ENCODE peak calls at places on chromosomes 11 and 22, in nine cellular contexts. G is right atrium auricular region, W is fibroblast of mammary gland, D is spleen, A is IMR-90, K is choroid plexus epithelial cell, E is nephron progenitor cell, Y is adrenal gland, F is astrocyte. I is an unnamed sample.

GRCh38 chr11:14645247-14645912 is 1.8 kb downstream of the PDE3B start:
- DNase-seq in E (no peak), K (peak; percentile 26), D (no peak), F (peak; percentile 22), G (no peak), W (peak; percentile 40), A (peak; percentile 31), Y (no peak), I (no peak)

GRCh38 chr11:47991266-47991830 is 11.0 kb downstream of the PTPRJ start:
- DNase-seq in W (no peak), D (no peak), A (no peak), K (no peak), F (peak; percentile 56), G (no peak), E (no peak), Y (no peak), I (no peak)

GRCh38 chr11:131897976-131898375 is 527.6 kb downstream of the NTM start:
- DNase-seq in W (peak; percentile 19), K (peak; percentile 66), G (no peak), E (no peak), A (peak; percentile 87), F (peak; percentile 95), Y (no peak), D (no peak), I (peak; percentile 56)

GRCh38 chr11:10581481-10582019 is 13.1 kb upstream of the LYVE1 start:
- DNase-seq in F (no peak), Y (peak; percentile 88), K (peak; percentile 47), G (no peak), E (no peak), D (peak; percentile 88), A (peak; percentile 63), W (peak; percentile 44), I (no peak)

GRCh38 chr22:41524809-41525449 is 19.3 kb downstream of the POLR3H start:
- DNase-seq in D (peak; percentile 88), K (peak; percentile 57), Y (no peak), A (no peak), G (no peak), W (peak; percentile 59), E (no peak), F (no peak), I (peak; percentile 42)

GRCh38 chr11:81874627-81875026 is 859.0 kb downstream of the FAM181B start:
- DNase-seq in E (no peak), W (no peak), Y (no peak), D (no peak), F (no peak), G (no peak), A (no peak), K (peak; percentile 1), I (no peak)

GRCh38 chr11:128802358-128802981 is 64.6 kb downstream of the KCNJ1 start:
- DNase-seq in Y (no peak), A (no peak), G (no peak), E (peak; percentile 27), W (no peak), K (peak; percentile 43), D (no peak), F (no peak), I (peak; percentile 14)

GRCh38 chr11:106280041-106280440 is 202.6 kb downstream of the AASDHPPT start:
- DNase-seq in F (no peak), A (no peak), D (no peak), Y (no peak), K (no peak), E (no peak), W (no peak), G (no peak), I (no peak)

GRCh38 chr11:126514061-126514713 is 158.7 kb downstream of the ST3GAL4 start:
- DNase-seq in G (no peak), E (no peak), W (peak; percentile 26), A (no peak), D (peak; percentile 36), Y (no peak), K (no peak), F (no peak), I (no peak)

GRCh38 chr11:73652046-73652730 is 5.8 kb downstream of the PLEKHB1 start:
- DNase-seq in G (no peak), D (no peak), E (peak; percentile 39), K (no peak), Y (no peak), F (no peak), W (no peak), A (no peak), I (no peak)

GRCh38 chr11:31757245-31757835 is 53.8 kb downstream of the PAX6 start:
- DNase-seq in E (no peak), A (no peak), F (peak; percentile 6), Y (no peak), K (no peak), G (no peak), D (no peak), W (peak; percentile 1), I (no peak)

GRCh38 chr11:63560506-63561179 is 2.5 kb downstream of the PLAAT2 start:
- DNase-seq in K (no peak), Y (no peak), E (no peak), F (no peak), G (peak; percentile 50), D (no peak), A (no peak), W (no peak), I (no peak)

GRCh38 chr11:131408011-131408640 is 37.7 kb downstream of the NTM start:
- DNase-seq in F (peak; percentile 4), K (peak; percentile 26), Y (peak; percentile 38), G (peak; percentile 51), A (peak; percentile 28), E (peak; percentile 59), D (no peak), W (peak; percentile 16), I (peak; percentile 11)

DNA sequence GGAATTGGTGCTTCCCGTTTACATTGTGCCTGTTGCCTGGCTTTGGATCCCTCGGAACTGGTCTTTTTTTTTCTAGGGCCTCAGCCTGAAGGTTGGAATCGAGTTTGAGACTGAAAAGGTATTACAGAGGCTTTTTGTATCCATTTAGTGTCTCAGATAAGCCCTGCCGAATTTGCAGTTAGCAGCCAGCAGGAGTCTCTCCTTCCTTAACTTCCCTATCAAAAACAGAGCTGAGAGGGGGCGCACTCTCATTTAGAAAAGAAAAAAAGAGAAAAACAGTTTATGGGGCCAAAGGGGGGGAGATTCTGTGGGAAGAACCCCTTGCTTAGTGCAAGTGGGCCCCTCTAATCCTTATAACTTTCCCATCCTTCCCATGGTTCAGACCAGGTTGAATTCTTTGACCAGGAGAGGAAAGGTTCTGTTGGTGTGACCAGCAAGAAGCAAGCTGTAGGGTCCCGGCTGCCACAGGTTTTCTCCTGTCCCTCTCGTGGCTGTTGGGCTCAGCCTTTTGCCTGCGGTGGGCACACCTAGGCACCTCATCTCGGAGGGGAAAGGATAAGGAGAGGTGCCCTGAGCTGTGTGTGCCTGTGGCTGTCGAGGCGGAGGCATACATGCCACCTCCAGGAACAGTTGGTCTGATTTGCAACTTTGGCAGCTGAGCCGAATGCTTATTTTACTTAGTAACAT is 565.1 kb upstream of the CNTN5 start:
- DNase-seq in A (no peak), W (no peak), F (no peak), E (no peak), D (no peak), K (peak; percentile 1), G (no peak), Y (no peak), I (no peak)
- TF ChIP-seq CTCF in A (no peak), W (no peak), F (no peak), E (no peak), D (no peak), K (peak; percentile 25), G (no peak), Y (no peak), I (no peak)

GRCh38 chr11:46326813-46327416 is 20.3 kb upstream of the DGKZ start:
- DNase-seq in G (no peak), Y (no peak), D (no peak), E (no peak), A (no peak), W (no peak), K (no peak), F (no peak), I (no peak)

GRCh38 chr11:46321757-46322156 is 25.5 kb upstream of the DGKZ start:
- DNase-seq in A (no peak), F (no peak), D (no peak), G (no peak), K (peak; percentile 67), W (peak; percentile 51), Y (no peak), E (no peak), I (peak; percentile 77)

GRCh38 chr11:46319074-46319453 is 28.2 kb upstream of the DGKZ start:
- DNase-seq in K (no peak), D (no peak), G (no peak), F (no peak), W (no peak), A (no peak), E (no peak), Y (no peak), I (no peak)

GRCh38 chr11:46327829-46328228 is 19.4 kb upstream of the DGKZ start:
- DNase-seq in A (no peak), E (no peak), W (no peak), D (no peak), G (no peak), K (no peak), F (no peak), Y (no peak), I (no peak)

GRCh38 chr11:46322759-46323158 is 24.5 kb upstream of the DGKZ start:
- DNase-seq in D (no peak), G (no peak), W (peak; percentile 52), E (no peak), Y (no peak), F (no peak), K (peak; percentile 41), A (peak; percentile 35), I (peak; percentile 56)
- TF ChIP-seq CTCF in D (no peak), G (peak; percentile 9), W (peak; percentile 58), E (no peak), Y (no peak), F (peak; percentile 12), K (peak; percentile 61), A (peak; percentile 50), I (peak; percentile 58)

GRCh38 chr11:44950625-44951472 is at the start of gene TP53I11:
- DNase-seq in G (peak; percentile 85), Y (peak; percentile 59), D (peak; percentile 95), K (peak; percentile 55), E (peak; percentile 83), W (peak; percentile 57), F (peak; percentile 55), A (peak; percentile 60), I (peak; percentile 73)
- TF ChIP-seq CTCF in G (peak; percentile 88), Y (peak; percentile 31), D (peak; percentile 21), K (peak; percentile 32), E (peak; percentile 61), W (peak; percentile 21), F (peak; percentile 29), A (peak; percentile 60), I (peak; percentile 60)

DNA sequence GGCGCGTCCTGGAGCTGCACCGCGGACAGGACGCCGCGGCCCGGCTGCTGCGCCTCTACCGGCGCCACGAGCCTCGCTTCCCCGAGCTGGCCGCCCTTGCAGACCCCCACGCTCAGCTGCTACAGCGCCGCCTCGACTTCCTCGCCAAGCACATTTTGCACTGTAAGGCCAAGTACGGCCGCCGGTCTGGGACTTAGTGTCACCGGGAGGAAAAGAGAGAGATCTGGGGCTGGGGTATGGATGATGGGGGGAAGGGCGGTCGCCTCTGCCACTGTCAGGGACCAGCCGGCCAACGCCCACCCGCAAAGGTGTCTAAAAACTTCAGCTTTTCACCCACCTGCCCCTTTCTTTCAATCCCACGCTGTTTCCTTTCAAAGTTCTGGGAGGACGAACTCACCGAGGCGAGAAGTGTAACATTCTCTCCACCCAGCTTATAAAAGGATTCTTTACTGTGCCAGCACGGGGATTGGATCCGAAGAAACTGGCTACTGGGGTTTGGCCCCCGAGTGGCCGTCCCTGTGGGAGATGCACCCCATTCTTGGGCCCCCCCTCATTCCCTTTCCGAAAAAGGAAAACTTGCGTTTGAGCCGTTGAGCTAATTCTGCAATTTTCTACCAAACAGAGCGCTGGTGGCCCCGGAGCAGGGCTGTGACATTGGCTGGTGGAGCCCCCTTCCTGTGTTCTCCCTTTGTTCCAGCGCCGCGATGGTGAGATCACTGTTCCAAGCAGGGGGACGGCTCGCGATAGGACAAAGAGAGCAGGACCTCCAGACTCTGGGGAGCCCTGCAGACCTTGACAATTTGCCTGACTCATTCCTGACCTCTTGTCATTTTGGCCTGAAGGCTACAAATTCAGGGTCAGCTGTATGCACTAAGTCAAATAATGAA is 1.7 kb downstream of the FJX1 start:
- DNase-seq in F (peak; percentile 36), W (no peak), Y (peak; percentile 35), A (peak; percentile 45), D (no peak), E (peak; percentile 74), G (no peak), K (no peak), I (peak; percentile 26)
- TF ChIP-seq CTCF in F (no peak), W (no peak), Y (no peak), A (peak; percentile 5), D (no peak), E (no peak), G (peak; percentile 14), K (peak; percentile 14), I (peak; percentile 2)

I was measured in fibroblast of villous mesenchyme.